ENCODE peak calls at places on chromosomes 3 and 15, in four cellular contexts. C is mesothelial cell of epicardium, P is endothelial cell, G is right lobe of liver. F is an unnamed sample.

GRCh38 chr15:100186366-100186765 is 155.4 kb downstream of the ADAMTS17 start:
- DNase-seq in P (no peak), G (no peak), C (no peak), F (no peak)

GRCh38 chr15:74895830-74896229 is 6.0 kb downstream of the MPI start:
- DNase-seq in G (no peak), C (no peak), P (no peak), F (no peak)

GRCh38 chr3:194306771-194307640 is 44.1 kb downstream of the CPN2 start:
- DNase-seq in G (no peak), P (peak), C (peak), F (no peak)

GRCh38 chr3:17938313-17938712 is 195.9 kb upstream of the TBC1D5 start:
- DNase-seq in P (no peak), G (no peak), C (no peak), F (no peak)

GRCh38 chr3:31968927-31969418 is 12.1 kb downstream of the OSBPL10 start:
- DNase-seq in P (no peak), C (no peak), G (no peak), F (no peak)

GRCh38 chr3:184334470-184335158 is 2.8 kb upstream of the FAM131A start:
- DNase-seq in G (no peak), P (no peak), C (no peak), F (no peak)

GRCh38 chr3:42498791-42499477 is 3.5 kb upstream of the VIPR1 start:
- DNase-seq in C (no peak), P (no peak), G (peak), F (peak)

GRCh38 chr3:13544293-13544831 is 4.6 kb upstream of the FBLN2 start:
- DNase-seq in G (no peak), C (no peak), P (no peak), F (peak)

GRCh38 chr3:61009025-61009424 is 242.2 kb downstream of the FHIT start:
- DNase-seq in P (no peak), C (no peak), G (no peak), F (no peak)

GRCh38 chr3:66077973-66078372 is 39.3 kb upstream of the MAGI1 start:
- DNase-seq in P (no peak), C (no peak), G (no peak), F (no peak)
- TF ChIP-seq CTCF in P (no peak), C (no peak), G (no peak), F (no peak)

GRCh38 chr3:14959358-14959943 is 12.1 kb downstream of the NR2C2 start:
- DNase-seq in C (no peak), G (no peak), P (no peak), F (no peak)
- TF ChIP-seq CTCF in C (no peak), G (no peak), P (no peak), F (no peak)

GRCh38 chr3:62211675-62212429 is 161.5 kb downstream of the FEZF2 start:
- DNase-seq in G (no peak), P (no peak), C (no peak), F (no peak)
- TF ChIP-seq CTCF in G (no peak), P (no peak), C (no peak), F (no peak)

GRCh38 chr3:69322110-69322509 is 63.8 kb downstream of the FRMD4B start:
- DNase-seq in P (no peak), G (no peak), C (no peak), F (no peak)

GRCh38 chr3:69326821-69327433 is 59.0 kb downstream of the FRMD4B start:
- DNase-seq in P (no peak), G (no peak), C (no peak), F (no peak)

GRCh38 chr3:69323941-69324340 is 61.9 kb downstream of the FRMD4B start:
- DNase-seq in P (no peak), G (no peak), C (no peak), F (no peak)

GRCh38 chr3:69325151-69325550 is 60.7 kb downstream of the FRMD4B start:
- DNase-seq in G (no peak), P (no peak), C (no peak), F (no peak)

DNA sequence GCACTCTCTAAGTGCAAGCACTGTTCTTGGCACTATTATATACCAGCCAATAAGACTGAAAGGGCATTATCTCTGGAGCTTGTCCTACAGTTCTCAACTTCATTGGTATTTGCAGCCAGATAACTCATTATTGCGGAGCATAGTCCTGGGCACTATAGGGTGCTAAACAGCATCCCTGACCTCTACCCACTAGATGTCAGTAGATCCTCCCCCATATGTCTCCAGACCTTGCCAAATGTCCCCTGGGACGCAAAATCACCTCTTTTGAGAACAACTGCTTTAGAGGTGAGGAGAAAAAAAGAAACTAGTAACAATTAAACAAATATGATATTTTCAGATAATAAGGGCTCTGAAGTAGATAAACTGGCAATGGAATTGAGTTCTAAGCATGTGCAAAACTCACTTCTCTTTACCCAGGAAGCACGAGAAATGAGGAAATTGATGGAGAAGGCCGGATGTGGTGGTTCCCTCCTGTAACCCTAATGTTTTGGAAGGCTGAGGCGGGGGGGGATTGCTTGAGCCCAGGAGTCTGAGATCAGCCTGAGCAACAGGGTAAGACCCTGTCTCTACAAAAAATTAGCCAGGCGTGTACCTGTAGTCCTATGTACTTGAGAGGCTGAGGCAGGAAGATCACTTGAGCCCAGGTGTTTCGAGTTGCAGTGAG is 61.4 kb downstream of the FRMD4B start:
- DNase-seq in P (peak), G (no peak), C (no peak), F (no peak)
- TF ChIP-seq CTCF in P (no peak), G (peak), C (no peak), F (no peak)

DNA sequence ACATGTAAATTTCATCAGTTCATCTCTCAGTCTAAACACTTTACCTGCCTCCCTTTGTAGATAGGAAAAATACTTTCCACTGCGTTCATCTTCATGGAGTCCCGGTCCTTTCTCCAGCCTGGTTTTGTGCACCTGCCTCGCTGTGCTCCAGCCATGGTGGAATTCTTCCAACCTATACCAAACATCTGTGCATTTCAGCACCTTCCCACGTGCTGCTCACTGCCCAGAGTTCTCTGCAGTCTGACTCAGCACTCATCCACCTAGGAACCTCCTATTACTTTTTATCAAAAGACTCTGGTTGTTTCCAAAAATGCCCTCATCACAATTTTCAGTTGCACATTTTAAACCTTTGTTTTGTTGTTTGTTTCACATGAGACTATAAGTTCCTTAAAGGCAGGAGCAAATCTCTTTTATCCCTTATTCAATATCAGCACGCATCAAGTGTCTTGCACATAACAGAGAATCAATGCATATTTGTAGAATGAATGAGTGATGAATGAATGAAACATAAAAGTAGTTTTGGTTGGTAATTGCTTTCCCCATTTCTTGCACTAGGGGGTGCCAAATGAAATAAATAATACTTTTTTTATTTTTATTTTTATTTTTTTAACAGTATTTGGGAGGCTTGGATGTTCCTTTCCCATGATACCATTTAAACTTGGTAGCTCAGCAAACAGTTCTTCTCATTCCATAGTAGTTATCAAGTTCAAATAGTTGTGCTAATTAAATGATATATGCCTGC is 30.2 kb upstream of the ADAMTS9 start:
- DNase-seq in P (no peak), C (no peak), G (no peak), F (no peak)
- TF ChIP-seq CTCF in P (peak), C (peak), G (peak), F (peak)

DNA sequence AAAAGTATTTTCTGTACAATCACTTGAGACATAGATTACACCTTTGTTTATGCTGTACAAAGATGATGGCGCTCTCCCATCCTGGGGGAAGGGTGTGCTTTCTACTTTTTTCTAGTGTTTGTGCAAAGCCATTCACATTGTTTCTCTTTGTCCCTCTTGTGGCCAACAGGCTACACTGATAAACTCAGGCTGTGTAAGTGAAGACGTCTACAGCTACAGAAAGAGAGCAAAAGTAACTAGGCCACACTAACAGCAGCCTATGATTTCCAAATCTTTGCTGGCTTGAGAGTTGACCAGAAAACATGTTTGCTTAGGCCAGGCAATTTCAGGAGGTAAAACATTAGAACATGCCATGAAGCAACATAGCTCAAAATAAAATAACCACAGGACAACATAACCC is 75.1 kb downstream of the FOXB1 start:
- DNase-seq in C (no peak), G (peak), P (peak), F (no peak)
- TF ChIP-seq CTCF in C (peak), G (no peak), P (peak), F (peak)

GRCh38 chr15:29734917-29735572 is 87.2 kb downstream of the TJP1 start:
- DNase-seq in P (no peak), G (no peak), C (no peak), F (no peak)
- TF ChIP-seq CTCF in P (no peak), G (no peak), C (no peak), F (no peak)

GRCh38 chr3:57065588-57065987 is 5.1 kb downstream of the SPATA12 start:
- DNase-seq in G (no peak), P (no peak), C (no peak), F (no peak)
- TF ChIP-seq CTCF in G (no peak), P (no peak), C (no peak), F (no peak)

DNA sequence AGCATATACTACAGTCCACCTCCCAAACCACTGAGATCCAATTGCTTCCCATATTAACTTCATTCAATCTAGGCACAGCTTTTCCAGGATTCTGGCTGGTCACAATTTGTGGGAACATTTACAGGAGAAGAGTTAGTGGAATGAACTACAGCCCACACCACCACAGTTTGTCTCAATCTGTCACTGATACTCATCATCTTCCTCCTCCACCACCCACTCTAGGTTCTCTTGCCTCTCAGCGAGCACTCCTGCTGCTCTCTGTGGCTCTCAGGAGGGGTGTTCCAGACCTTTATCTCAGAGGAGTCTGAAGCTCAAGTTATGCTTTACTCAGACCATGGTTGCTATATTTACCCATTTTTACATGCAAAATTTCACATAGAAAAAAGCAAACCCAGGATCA is 25.9 kb upstream of the PLA2G4D start:
- DNase-seq in G (no peak), C (no peak), P (no peak), F (no peak)
- TF ChIP-seq CTCF in G (no peak), C (no peak), P (no peak), F (no peak)

F was measured in glutamatergic neuron.